ENCODE peak calls at places on chromosomes 6 and 20, in four cellular contexts. W, Z, R and Y are unnamed samples.

GRCh38 chr6:43196337-43196736 is 14.3 kb downstream of the CUL9 start:
- DNase-seq in W (peak), Z (no peak), R (no peak), Y (no peak)

GRCh38 chr6:47519279-47519678 is 41.7 kb downstream of the CD2AP start:
- DNase-seq in W (no peak), Z (no peak), R (no peak), Y (no peak)

GRCh38 chr20:21808863-21809664 is 103.6 kb downstream of the PAX1 start:
- DNase-seq in W (peak), Z (peak), R (no peak), Y (no peak)

GRCh38 chr6:166929534-166930189 is 26.7 kb downstream of the RNASET2 start:
- DNase-seq in W (no peak), Z (no peak), R (no peak), Y (no peak)

GRCh38 chr6:73073238-73073637 is 152.1 kb downstream of the KHDC1L start:
- DNase-seq in W (no peak), Z (peak), R (no peak), Y (no peak)

GRCh38 chr6:148144917-148145521 is 197.6 kb upstream of the SASH1 start:
- DNase-seq in W (peak), Z (peak), R (peak), Y (peak)

GRCh38 chr20:9079038-9079731 is 10.3 kb downstream of the PLCB4 start:
- DNase-seq in W (no peak), Z (no peak), R (no peak), Y (no peak)

GRCh38 chr6:56955171-56956155 is 556 bp downstream of the BEND6 start:
- DNase-seq in W (peak), Z (peak), R (no peak), Y (peak)

GRCh38 chr20:44858959-44859358 is 26.5 kb upstream of the YWHAB start:
- DNase-seq in W (no peak), Z (no peak), R (no peak), Y (peak)

GRCh38 chr6:132726608-132726975 is 12.7 kb upstream of the VNN1 start:
- DNase-seq in W (no peak), Z (no peak), R (no peak), Y (no peak)

GRCh38 chr6:6006428-6007310 is at the start of gene NRN1:
- DNase-seq in W (no peak), Z (peak), R (no peak), Y (peak)

GRCh38 chr6:168395983-168396382 is 45.0 kb upstream of the SMOC2 start:
- DNase-seq in W (no peak), Z (no peak), R (no peak), Y (no peak)

GRCh38 chr6:136235233-136235564 is 14.9 kb downstream of the MTFR2 start:
- DNase-seq in W (no peak), Z (peak), R (no peak), Y (no peak)

GRCh38 chr6:133132092-133132491 is 109.1 kb upstream of the EYA4 start:
- DNase-seq in W (no peak), Z (peak), R (no peak), Y (no peak)